ENCODE peak calls at places on chromosomes 11 and 22, in eight cellular contexts. M, N, L, V, D, S, Y and E are unnamed samples. For H3K27me3, the result is how much of the 10 kb centered on the place peaks cover.

GRCh38 chr11:9838961-9839360 is 175.1 kb downstream of the SWAP70 start:
- DNase-seq in L (peak), V (no peak), D (no peak), S (no peak), M (no peak), N (no peak), Y (no peak), E (no peak)

GRCh38 chr11:128290106-128290840 is 297.1 kb downstream of the ETS1 start:
- DNase-seq in S (peak), D (no peak), Y (peak), N (peak), M (peak), L (peak), V (peak), E (peak)

GRCh38 chr11:61960532-61960931 is 6.9 kb downstream of the FTH1 start:
- DNase-seq in Y (no peak), M (peak), L (no peak), D (no peak), V (no peak), N (no peak), S (no peak), E (peak)

GRCh38 chr11:1563149-1563638 is 8.9 kb downstream of the DUSP8 start:
- DNase-seq in V (no peak), M (no peak), Y (no peak), L (no peak), S (no peak), N (no peak), D (no peak), E (no peak)

GRCh38 chr11:9065614-9066431 is 25.6 kb downstream of the SCUBE2 start:
- DNase-seq in Y (no peak), D (no peak), V (no peak), L (no peak), M (no peak), N (no peak), S (no peak), E (no peak)

GRCh38 chr22:43631201-43631600 is 180.9 kb downstream of the EFCAB6 start:
- DNase-seq in D (no peak), N (no peak), L (no peak), M (no peak), Y (no peak), V (no peak), S (no peak), E (no peak)

GRCh38 chr22:41657709-41658108 is 31.0 kb downstream of the SNU13 start:
- DNase-seq in Y (no peak), N (no peak), S (no peak), L (no peak), D (no peak), M (no peak), V (no peak), E (no peak)

GRCh38 chr11:116215471-116216113 is 557.2 kb downstream of the BUD13 start:
- DNase-seq in M (no peak), Y (no peak), N (no peak), D (no peak), S (no peak), L (peak), V (no peak), E (no peak)

GRCh38 chr22:20419664-20419951 is 18.0 kb downstream of the SCARF2 start:
- DNase-seq in D (no peak), V (no peak), M (no peak), N (no peak), Y (no peak), L (no peak), S (no peak), E (no peak)

GRCh38 chr22:25582946-25583345 is 18.5 kb downstream of the GRK3 start:
- DNase-seq in D (no peak), V (no peak), M (no peak), S (no peak), N (no peak), L (no peak), Y (no peak), E (no peak)

GRCh38 chr11:130131957-130132850 is 27.4 kb upstream of the ST14 start:
- DNase-seq in Y (peak), M (peak), S (no peak), D (no peak), L (peak), N (no peak), V (no peak), E (no peak)

GRCh38 chr11:62546244-62546936 is at the start of gene AHNAK:
- DNase-seq in D (no peak), N (peak), V (peak), Y (peak), M (peak), S (peak), L (peak), E (peak)

GRCh38 chr11:61071208-61071681 is 31.0 kb upstream of the CD5 start:
- DNase-seq in Y (peak), D (no peak), N (no peak), M (no peak), V (peak), L (no peak), S (no peak), E (peak)

GRCh38 chr22:48897959-48898358 is 929.7 kb downstream of the BRD1 start:
- DNase-seq in S (no peak), D (no peak), Y (no peak), M (no peak), N (no peak), L (no peak), V (no peak), E (peak)

GRCh38 chr22:37044634-37045625 is 6.6 kb upstream of the KCTD17 start:
- DNase-seq in V (no peak), Y (no peak), D (no peak), S (no peak), N (no peak), M (no peak), L (no peak), E (no peak)

GRCh38 chr11:19453893-19454292 is 213.1 kb upstream of the E2F8 start:
- DNase-seq in S (no peak), D (no peak), V (no peak), M (no peak), N (peak), Y (no peak), L (no peak), E (no peak)

DNA sequence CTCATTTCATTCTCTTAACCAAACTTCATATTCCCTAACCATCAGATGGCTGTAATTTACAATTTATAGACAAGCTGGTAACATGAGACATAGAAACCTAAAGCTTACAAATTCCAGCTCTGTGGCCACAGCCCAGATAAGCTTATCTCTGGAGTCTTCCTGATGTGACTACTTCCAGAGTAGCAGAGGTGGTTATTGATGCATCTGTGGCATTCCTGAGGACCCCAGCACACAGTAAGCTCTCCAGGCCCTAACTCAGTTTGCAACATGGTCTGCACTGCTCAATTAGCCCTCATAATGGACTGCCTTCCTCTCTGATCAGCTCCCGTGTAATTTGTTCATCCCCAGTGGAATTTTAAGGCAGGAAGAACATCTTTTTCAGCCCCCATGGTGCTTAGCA is 30.0 kb upstream of the KCNJ11 start:
- DNase-seq in L (peak), M (no peak), S (no peak), V (no peak), D (no peak), N (no peak), Y (no peak), E (no peak)
- H3K27me3 ChIP-seq in L (under half), M (under half), S (under half), V (under half), D (half or more), N (under half), Y (under half), E (under half)

DNA sequence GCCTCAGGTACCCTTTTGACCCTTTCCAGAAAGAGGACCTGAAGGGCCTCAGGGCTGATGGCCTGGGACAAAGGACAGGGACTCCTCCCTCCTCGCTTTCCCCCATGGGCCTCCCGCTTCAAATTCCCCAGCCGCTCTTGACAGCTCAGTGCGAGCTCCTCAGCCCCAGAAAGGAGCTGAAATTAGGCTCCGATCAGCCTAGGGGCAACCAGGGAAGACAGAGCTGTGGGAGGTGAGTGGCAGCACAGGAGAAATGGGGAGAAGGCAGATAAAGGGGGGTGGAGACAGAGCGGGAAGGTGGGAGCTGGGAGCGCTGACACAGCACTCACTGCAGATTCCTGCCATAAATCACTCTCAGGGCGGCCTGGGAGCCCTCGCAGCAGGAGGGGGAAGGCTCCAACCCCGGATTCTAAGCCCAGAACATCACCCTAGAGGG is 41.1 kb downstream of the TRIM29 start:
- DNase-seq in S (no peak), D (no peak), L (peak), Y (no peak), V (no peak), M (peak), N (no peak), E (no peak)
- H3K27me3 ChIP-seq in S (under half), D (under half), L (under half), Y (under half), V (under half), M (under half), N (under half), E (under half)

GRCh38 chr22:22184277-22184807 is 60.2 kb upstream of the VPREB1 start:
- DNase-seq in M (no peak), S (no peak), L (no peak), N (no peak), Y (no peak), V (no peak), D (no peak), E (no peak)
- H3K27me3 ChIP-seq in M (under half), S (under half), L (under half), N (under half), Y (under half), V (under half), D (half or more), E (under half)

GRCh38 chr22:45031629-45032403 is 22.0 kb upstream of the PHF21B start:
- DNase-seq in V (no peak), D (no peak), S (no peak), N (no peak), L (peak), Y (no peak), M (no peak), E (no peak)

GRCh38 chr22:45036154-45036553 is 26.3 kb upstream of the PHF21B start:
- DNase-seq in M (peak), Y (no peak), V (no peak), D (no peak), S (no peak), N (no peak), L (no peak), E (no peak)

GRCh38 chr22:45034821-45035220 is 25.0 kb upstream of the PHF21B start:
- DNase-seq in V (no peak), L (no peak), D (no peak), M (no peak), Y (no peak), S (no peak), N (no peak), E (no peak)

GRCh38 chr22:45033136-45033535 is 23.3 kb upstream of the PHF21B start:
- DNase-seq in S (no peak), N (no peak), Y (no peak), L (no peak), D (no peak), M (no peak), V (no peak), E (no peak)

DNA sequence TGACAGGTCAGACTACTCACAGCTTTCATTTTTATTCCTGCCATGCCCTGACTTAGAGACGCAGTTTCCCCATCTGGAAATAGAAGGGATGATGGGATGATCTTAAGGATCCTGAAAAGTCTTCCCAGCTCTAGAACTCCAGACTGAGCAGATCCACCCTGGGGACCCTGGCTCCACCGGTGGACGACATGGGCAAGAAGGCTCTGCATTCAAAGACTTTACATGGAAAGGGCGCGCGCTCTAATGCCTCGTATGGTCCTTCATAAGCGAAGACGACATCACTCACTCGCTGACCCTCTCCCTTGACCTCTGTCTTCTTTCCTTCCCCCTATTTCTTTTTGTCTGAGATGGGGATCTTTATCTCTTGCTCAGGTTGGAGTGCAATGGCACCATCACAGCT is 24.4 kb upstream of the PHF21B start:
- DNase-seq in L (no peak), S (no peak), M (no peak), N (no peak), D (no peak), V (no peak), Y (no peak), E (no peak)
- H3K27me3 ChIP-seq in L (under half), S (under half), M (under half), N (under half), D (half or more), V (under half), Y (under half), E (under half)

GRCh38 chr11:2807801-2808241 is 77.8 kb downstream of the CDKN1C start:
- DNase-seq in V (peak), M (peak), Y (no peak), N (peak), D (no peak), L (no peak), S (peak), E (peak)
- H3K27me3 ChIP-seq in V (under half), M (under half), Y (under half), N (under half), D (under half), L (under half), S (under half), E (under half)

GRCh38 chr22:38259370-38259769 is 13.4 kb downstream of the TMEM184B start:
- DNase-seq in D (no peak), M (no peak), V (no peak), S (no peak), L (no peak), Y (no peak), N (no peak), E (no peak)

GRCh38 chr22:38261478-38261803 is 11.4 kb downstream of the TMEM184B start:
- DNase-seq in V (no peak), M (no peak), S (no peak), Y (no peak), N (no peak), L (no peak), D (no peak), E (no peak)

GRCh38 chr22:38264322-38264843 is 8.4 kb downstream of the TMEM184B start:
- DNase-seq in S (no peak), N (no peak), Y (no peak), D (no peak), L (no peak), M (no peak), V (no peak), E (no peak)

GRCh38 chr22:38260760-38261477 is 11.9 kb downstream of the TMEM184B start:
- DNase-seq in D (no peak), N (no peak), V (no peak), S (no peak), Y (no peak), M (no peak), L (no peak), E (no peak)

GRCh38 chr22:38262051-38262795 is 10.6 kb downstream of the TMEM184B start:
- DNase-seq in V (peak), M (peak), Y (peak), N (no peak), D (no peak), L (peak), S (peak), E (peak)
- H3K27me3 ChIP-seq in V (under half), M (under half), Y (under half), N (under half), D (under half), L (under half), S (under half), E (under half)

GRCh38 chr22:17334054-17334453 is 35.2 kb upstream of the CECR2 start:
- DNase-seq in S (no peak), M (no peak), V (no peak), N (no peak), Y (no peak), D (no peak), L (no peak), E (no peak)
- H3K27me3 ChIP-seq in S (under half), M (under half), V (under half), N (under half), Y (under half), D (under half), L (under half), E (under half)

GRCh38 chr11:94767701-94768601 is at the start of gene AMOTL1:
- DNase-seq in V (peak), L (peak), S (peak), M (peak), D (peak), N (peak), Y (no peak), E (peak)

GRCh38 chr11:94769897-94770296 is 1.7 kb downstream of the AMOTL1 start:
- DNase-seq in D (no peak), S (peak), V (no peak), L (no peak), Y (no peak), N (no peak), M (no peak), E (no peak)

GRCh38 chr11:94768602-94769511 is 701 bp downstream of the AMOTL1 start:
- DNase-seq in N (peak), S (peak), D (no peak), Y (no peak), L (no peak), V (no peak), M (peak), E (peak)

GRCh38 chr11:94766656-94767291 is 1.4 kb upstream of the AMOTL1 start:
- DNase-seq in S (no peak), L (peak), V (no peak), D (no peak), Y (no peak), M (no peak), N (no peak), E (no peak)

GRCh38 chr11:94767292-94767690 is 865 bp upstream of the AMOTL1 start:
- DNase-seq in M (no peak), D (no peak), L (no peak), Y (no peak), S (peak), N (no peak), V (no peak), E (no peak)
- H3K27me3 ChIP-seq in M (under half), D (under half), L (under half), Y (under half), S (under half), N (under half), V (under half), E (under half)

GRCh38 chr11:71408826-71409225 is 39.4 kb downstream of the DHCR7 start:
- DNase-seq in S (no peak), Y (no peak), V (no peak), M (no peak), N (no peak), D (no peak), L (no peak), E (no peak)
- H3K27me3 ChIP-seq in S (under half), Y (under half), V (under half), M (under half), N (under half), D (under half), L (under half), E (under half)